ENCODE peak calls at places on chromosomes 2 and 18, in five cellular contexts. S, X, E, T and B are unnamed samples.

GRCh38 chr2:8296340-8296739 is 385.5 kb upstream of the ID2 start:
- ATAC-seq in S (no peak), X (no peak), E (no peak), T (no peak), B (no peak)

GRCh38 chr2:1626271-1626681 is 118.0 kb downstream of the PXDN start:
- ATAC-seq in S (peak), X (no peak), E (no peak), T (no peak), B (no peak)

GRCh38 chr18:58292675-58293074 is 248.6 kb downstream of the NEDD4L start:
- ATAC-seq in S (no peak), X (no peak), E (no peak), T (no peak), B (no peak)

GRCh38 chr2:133433455-133434451 is 134.5 kb downstream of the NCKAP5 start:
- ATAC-seq in S (no peak), X (no peak), E (no peak), T (no peak), B (no peak)

GRCh38 chr2:112181571-112182290 is 43.5 kb downstream of the FBLN7 start:
- ATAC-seq in S (peak), X (peak), E (no peak), T (no peak), B (no peak)

GRCh38 chr18:50190236-50190635 is 4.7 kb downstream of the MYO5B start:
- ATAC-seq in S (no peak), X (no peak), E (no peak), T (no peak), B (no peak)

GRCh38 chr2:224918626-224919471 is 123.4 kb downstream of the DOCK10 start:
- ATAC-seq in S (no peak), X (peak), E (no peak), T (no peak), B (no peak)

GRCh38 chr2:109497447-109497846 is 116.3 kb downstream of the SEPTIN10 start:
- ATAC-seq in S (no peak), X (no peak), E (no peak), T (no peak), B (no peak)

GRCh38 chr2:145221032-145221431 is 701.1 kb upstream of the ZEB2 start:
- ATAC-seq in S (no peak), X (peak), E (no peak), T (no peak), B (no peak)

GRCh38 chr2:152240559-152241231 is 65.1 kb upstream of the STAM2 start:
- ATAC-seq in S (no peak), X (no peak), E (no peak), T (no peak), B (no peak)

GRCh38 chr2:164697688-164698290 is 76.5 kb upstream of the GRB14 start:
- ATAC-seq in S (peak), X (no peak), E (peak), T (peak), B (no peak)

GRCh38 chr2:84631047-84631446 is 114.7 kb downstream of the DNAH6 start:
- ATAC-seq in S (peak), X (peak), E (peak), T (peak), B (no peak)

GRCh38 chr2:164015328-164016123 is 279.7 kb upstream of the FIGN start:
- ATAC-seq in S (no peak), X (peak), E (peak), T (no peak), B (no peak)

GRCh38 chr2:190415794-190416729 is 7.9 kb downstream of the MFSD6 start:
- ATAC-seq in S (no peak), X (no peak), E (no peak), T (no peak), B (no peak)

GRCh38 chr2:134164306-134164705 is 89.6 kb upstream of the MGAT5 start:
- ATAC-seq in S (no peak), X (no peak), E (no peak), T (no peak), B (no peak)

GRCh38 chr2:106208399-106208798 is 14.3 kb upstream of the UXS1 start:
- ATAC-seq in S (no peak), X (no peak), E (no peak), T (no peak), B (no peak)

GRCh38 chr18:62287753-62288668 is 37.1 kb upstream of the TNFRSF11A start:
- ATAC-seq in S (no peak), X (no peak), E (peak), T (no peak), B (no peak)

GRCh38 chr2:10260130-10260529 is 42.6 kb upstream of the HPCAL1 start:
- ATAC-seq in S (no peak), X (no peak), E (no peak), T (peak), B (no peak)

GRCh38 chr2:55883339-55883738 is 40.2 kb downstream of the EFEMP1 start:
- ATAC-seq in S (no peak), X (no peak), E (no peak), T (no peak), B (no peak)

GRCh38 chr2:219631406-219631891 is 4.0 kb downstream of the SLC4A3 start:
- ATAC-seq in S (no peak), X (no peak), E (no peak), T (no peak), B (no peak)

GRCh38 chr2:57407742-57408343 is 638.8 kb upstream of the VRK2 start:
- ATAC-seq in S (peak), X (no peak), E (no peak), T (no peak), B (no peak)

GRCh38 chr2:230987137-230988020 is 8.5 kb upstream of the SPATA3 start:
- ATAC-seq in S (peak), X (peak), E (peak), T (peak), B (peak)

GRCh38 chr2:120669121-120669952 is 66.3 kb upstream of the GLI2 start:
- ATAC-seq in S (peak), X (peak), E (peak), T (peak), B (peak)

GRCh38 chr2:160368988-160369935 is 124.3 kb downstream of the RBMS1 start:
- ATAC-seq in S (no peak), X (peak), E (no peak), T (no peak), B (no peak)

GRCh38 chr18:54100920-54101319 is 123.5 kb downstream of the MBD2 start:
- ATAC-seq in S (no peak), X (no peak), E (no peak), T (no peak), B (no peak)

GRCh38 chr2:134195341-134195740 is 58.5 kb upstream of the MGAT5 start:
- ATAC-seq in S (no peak), X (no peak), E (no peak), T (no peak), B (no peak)

GRCh38 chr2:217988840-217989204 is 14.0 kb downstream of the TNS1 start:
- ATAC-seq in S (peak), X (peak), E (peak), T (no peak), B (peak)

GRCh38 chr2:128369126-128369555 is 50.5 kb upstream of the HS6ST1 start:
- ATAC-seq in S (peak), X (peak), E (no peak), T (no peak), B (peak)

GRCh38 chr2:108591163-108591562 is 56.9 kb downstream of the LIMS1 start:
- ATAC-seq in S (no peak), X (peak), E (no peak), T (no peak), B (no peak)

GRCh38 chr2:42156756-42157155 is 12.4 kb upstream of the EML4 start:
- ATAC-seq in S (peak), X (no peak), E (no peak), T (no peak), B (no peak)

GRCh38 chr2:193584522-193584938 is 1389.8 kb upstream of the TMEFF2 start:
- ATAC-seq in S (peak), X (no peak), E (peak), T (peak), B (no peak)

GRCh38 chr18:76398295-76398694 is 96.7 kb downstream of the ZNF516 start:
- ATAC-seq in S (no peak), X (no peak), E (no peak), T (no peak), B (no peak)

GRCh38 chr18:3251249-3251962 is 3.8 kb downstream of the MYL12A start:
- ATAC-seq in S (no peak), X (no peak), E (no peak), T (no peak), B (no peak)

GRCh38 chr18:32438173-32438572 is 32.5 kb downstream of the GAREM1 start:
- ATAC-seq in S (peak), X (no peak), E (no peak), T (no peak), B (no peak)

GRCh38 chr2:64489081-64489761 is 34.9 kb upstream of the AFTPH start:
- ATAC-seq in S (no peak), X (no peak), E (no peak), T (no peak), B (no peak)

GRCh38 chr2:71576541-71576940 is 123.2 kb downstream of the DYSF start:
- ATAC-seq in S (no peak), X (no peak), E (no peak), T (no peak), B (peak)

GRCh38 chr2:7685342-7686015 is 768.3 kb downstream of the RNF144A start:
- ATAC-seq in S (no peak), X (peak), E (no peak), T (no peak), B (no peak)

GRCh38 chr2:19738707-19739106 is 163.1 kb downstream of the TTC32 start:
- ATAC-seq in S (peak), X (peak), E (no peak), T (no peak), B (peak)
- TF ChIP-seq POLR2AphosphoS5 in S (no peak), X (peak), E (no peak), T (no peak), B (peak)

DNA sequence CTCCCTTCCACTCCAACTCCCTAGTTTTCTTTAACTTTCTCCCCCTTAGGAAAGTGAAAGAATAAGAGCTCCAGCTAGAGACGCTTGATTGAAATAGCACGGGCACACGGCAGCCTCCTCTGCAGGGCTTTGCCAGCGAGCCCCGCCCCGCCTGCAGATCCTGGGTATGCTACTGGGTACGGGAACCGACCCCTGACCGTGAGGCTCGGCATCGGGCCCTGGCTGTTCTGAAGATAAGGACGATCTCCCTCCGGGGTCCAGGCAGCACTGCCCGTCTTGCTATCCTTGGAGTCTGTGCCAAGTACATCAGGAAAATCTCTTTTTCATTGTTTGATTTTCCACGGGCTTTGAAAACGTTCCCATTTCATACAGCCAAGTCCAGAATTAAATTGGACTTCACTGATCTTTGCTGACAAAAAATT is 284.5 kb downstream of the MTX2 start:
- ATAC-seq in S (peak), X (peak), E (peak), T (peak), B (peak)
- TF ChIP-seq POLR2AphosphoS5 in S (no peak), X (no peak), E (no peak), T (no peak), B (no peak)

GRCh38 chr2:70121627-70122372 is 34.5 kb downstream of the PCBP1 start:
- ATAC-seq in S (no peak), X (no peak), E (peak), T (no peak), B (no peak)
- TF ChIP-seq POLR2AphosphoS5 in S (no peak), X (no peak), E (no peak), T (no peak), B (no peak)

GRCh38 chr2:30412392-30413321 is 34.4 kb upstream of the LCLAT1 start:
- ATAC-seq in S (no peak), X (peak), E (no peak), T (no peak), B (peak)
- TF ChIP-seq POLR2AphosphoS5 in S (no peak), X (peak), E (no peak), T (no peak), B (peak)

DNA sequence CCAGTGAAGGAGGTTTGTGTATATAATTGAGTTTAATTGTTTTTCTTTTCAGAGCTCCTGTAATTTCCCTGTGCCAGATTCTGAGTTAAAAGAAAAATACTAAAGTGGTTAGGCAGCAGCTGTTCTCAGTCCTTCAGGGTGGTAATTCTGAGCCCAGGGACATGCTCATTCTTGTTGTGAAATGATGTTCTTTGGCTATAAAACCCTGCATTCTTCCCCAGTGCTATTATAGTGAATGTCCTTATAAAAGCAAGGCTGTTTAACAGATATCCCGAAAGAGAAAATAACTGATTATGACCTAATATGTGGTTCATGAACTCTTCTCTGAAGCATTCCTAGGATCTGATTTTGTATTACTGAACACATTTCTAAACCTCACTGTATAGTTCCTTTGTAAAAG is 34.0 kb downstream of the ADAM23 start:
- ATAC-seq in S (no peak), X (no peak), E (no peak), T (no peak), B (no peak)
- TF ChIP-seq POLR2AphosphoS5 in S (no peak), X (no peak), E (no peak), T (no peak), B (no peak)